ENCODE peak calls at places on chromosomes 16 and 17, in five cellular contexts. One of them, this sample, is unnamed.

GRCh38 chr16:84308120-84308519 is 13.4 kb downstream of the WFDC1 start:
- DNase-seq in psoas muscle: peak; percentile 25
- DNase-seq in left lung: no peak
- DNase-seq in Karpas-422: peak; percentile 83
- DNase-seq in effector memory CD4-positive, alpha-beta T cell: no peak
- DNase-seq in this sample: no peak

GRCh38 chr17:40538019-40538935 is 27.0 kb downstream of the CCR7 start:
- DNase-seq in effector memory CD4-positive, alpha-beta T cell: no peak
- DNase-seq in psoas muscle: peak; percentile 69
- DNase-seq in left lung: peak; percentile 70
- DNase-seq in Karpas-422: no peak
- DNase-seq in this sample: peak; percentile 40

GRCh38 chr16:13453325-13453724 is 466.6 kb upstream of the ERCC4 start:
- DNase-seq in psoas muscle: no peak
- DNase-seq in effector memory CD4-positive, alpha-beta T cell: no peak
- DNase-seq in left lung: no peak
- DNase-seq in Karpas-422: no peak
- DNase-seq in this sample: no peak

GRCh38 chr16:1870365-1871082 is 1.4 kb downstream of the MEIOB start:
- DNase-seq in effector memory CD4-positive, alpha-beta T cell: no peak
- DNase-seq in Karpas-422: no peak
- DNase-seq in left lung: no peak
- DNase-seq in psoas muscle: no peak
- DNase-seq in this sample: no peak

GRCh38 chr16:12539185-12539929 is 264.3 kb downstream of the CPPED1 start:
- DNase-seq in effector memory CD4-positive, alpha-beta T cell: no peak
- DNase-seq in psoas muscle: no peak
- DNase-seq in Karpas-422: no peak
- DNase-seq in left lung: no peak
- DNase-seq in this sample: no peak

GRCh38 chr17:29162909-29163341 is 17.3 kb downstream of the MYO18A start:
- DNase-seq in left lung: no peak
- DNase-seq in Karpas-422: no peak
- DNase-seq in psoas muscle: no peak
- DNase-seq in effector memory CD4-positive, alpha-beta T cell: no peak
- DNase-seq in this sample: peak; percentile 32

GRCh38 chr16:48164907-48165715 is 9.3 kb upstream of the ABCC12 start:
- DNase-seq in psoas muscle: peak; percentile 74
- DNase-seq in Karpas-422: peak; percentile 82
- DNase-seq in effector memory CD4-positive, alpha-beta T cell: peak; percentile 28
- DNase-seq in left lung: peak; percentile 83
- DNase-seq in this sample: peak; percentile 67

GRCh38 chr17:75850928-75851692 is 4.0 kb downstream of the WBP2 start:
- DNase-seq in left lung: no peak
- DNase-seq in effector memory CD4-positive, alpha-beta T cell: no peak
- DNase-seq in Karpas-422: no peak
- DNase-seq in psoas muscle: peak; percentile 67
- DNase-seq in this sample: no peak

GRCh38 chr16:72099377-72099818 is 5.8 kb downstream of the DHX38 start:
- DNase-seq in Karpas-422: peak; percentile 90
- DNase-seq in psoas muscle: no peak
- DNase-seq in effector memory CD4-positive, alpha-beta T cell: no peak
- DNase-seq in left lung: no peak
- DNase-seq in this sample: no peak

GRCh38 chr17:49616086-49616485 is 40.4 kb downstream of the NXPH3 start:
- DNase-seq in psoas muscle: no peak
- DNase-seq in left lung: no peak
- DNase-seq in effector memory CD4-positive, alpha-beta T cell: no peak
- DNase-seq in Karpas-422: no peak
- DNase-seq in this sample: no peak

GRCh38 chr17:49618112-49618611 is 42.5 kb downstream of the NXPH3 start:
- DNase-seq in Karpas-422: no peak
- DNase-seq in effector memory CD4-positive, alpha-beta T cell: no peak
- DNase-seq in psoas muscle: no peak
- DNase-seq in left lung: no peak
- DNase-seq in this sample: no peak

GRCh38 chr17:49616546-49617205 is 41.0 kb downstream of the NXPH3 start:
- DNase-seq in left lung: peak; percentile 57
- DNase-seq in psoas muscle: peak; percentile 79
- DNase-seq in Karpas-422: no peak
- DNase-seq in effector memory CD4-positive, alpha-beta T cell: no peak
- DNase-seq in this sample: peak; percentile 71

GRCh38 chr17:49610883-49611584 is 35.4 kb downstream of the NXPH3 start:
- DNase-seq in left lung: no peak
- DNase-seq in effector memory CD4-positive, alpha-beta T cell: no peak
- DNase-seq in psoas muscle: no peak
- DNase-seq in Karpas-422: no peak
- DNase-seq in this sample: peak; percentile 43

GRCh38 chr17:49612721-49613120 is 37.0 kb downstream of the NXPH3 start:
- DNase-seq in psoas muscle: no peak
- DNase-seq in Karpas-422: no peak
- DNase-seq in effector memory CD4-positive, alpha-beta T cell: no peak
- DNase-seq in left lung: no peak
- DNase-seq in this sample: no peak
- H3K36me3 ChIP-seq in psoas muscle: peaks cover 9% of the 10 kb centered on the region
- H3K36me3 ChIP-seq in Karpas-422: peaks cover 22% of the 10 kb centered on the region
- H3K36me3 ChIP-seq in effector memory CD4-positive, alpha-beta T cell: peaks cover 69% of the 10 kb centered on the region
- H3K36me3 ChIP-seq in left lung: no peaks in the 10 kb centered on the region
- H3K36me3 ChIP-seq in this sample: no peaks in the 10 kb centered on the region

DNA sequence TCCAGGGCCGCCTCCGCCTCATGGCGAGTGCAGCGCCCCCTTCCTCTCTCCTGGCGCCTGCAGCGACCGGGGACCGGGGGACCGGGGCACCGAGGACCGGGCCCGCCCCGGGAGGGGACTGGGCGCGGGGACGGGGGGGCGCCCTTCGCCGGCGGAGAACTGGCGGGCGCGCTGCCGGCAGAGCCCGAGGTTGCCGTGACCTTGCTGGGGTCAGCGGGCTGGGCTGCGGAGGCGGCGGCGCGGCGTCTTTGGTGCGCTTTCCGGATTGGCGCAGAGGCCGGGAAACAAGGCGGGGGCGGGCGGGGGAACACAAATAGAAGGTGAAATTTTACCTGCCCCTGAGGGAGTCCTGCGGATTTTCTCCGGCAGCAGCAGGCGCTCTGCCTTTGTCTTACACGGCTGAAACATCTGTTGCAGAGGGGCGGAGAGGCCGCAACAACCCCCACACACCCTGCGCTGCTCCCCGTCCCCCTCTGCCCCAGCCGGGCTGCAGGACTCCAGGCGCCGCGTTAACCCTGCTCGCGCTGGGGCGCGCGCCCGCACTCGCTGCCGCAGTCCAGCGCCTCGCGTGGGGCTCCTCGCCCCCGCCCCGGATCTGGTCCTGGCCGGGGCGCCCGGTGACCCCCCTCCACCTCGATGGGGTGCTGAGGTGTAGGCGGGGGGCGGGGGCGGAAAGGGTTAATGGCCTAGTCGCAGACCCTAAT is 53.5 kb downstream of the SREBF1 start:
- DNase-seq in Karpas-422: peak; percentile 98
- DNase-seq in effector memory CD4-positive, alpha-beta T cell: peak; percentile 50
- DNase-seq in psoas muscle: peak; percentile 76
- DNase-seq in left lung: peak; percentile 68
- DNase-seq in this sample: peak; percentile 73
- H3K36me3 ChIP-seq in Karpas-422: no peaks in the 10 kb centered on the region
- H3K36me3 ChIP-seq in effector memory CD4-positive, alpha-beta T cell: no peaks in the 10 kb centered on the region
- H3K36me3 ChIP-seq in psoas muscle: no peaks in the 10 kb centered on the region
- H3K36me3 ChIP-seq in left lung: no peaks in the 10 kb centered on the region
- H3K36me3 ChIP-seq in this sample: no peaks in the 10 kb centered on the region

GRCh38 chr17:31226950-31227349 is 70.1 kb downstream of the OMG start:
- DNase-seq in left lung: no peak
- DNase-seq in Karpas-422: no peak
- DNase-seq in psoas muscle: no peak
- DNase-seq in effector memory CD4-positive, alpha-beta T cell: no peak
- DNase-seq in this sample: no peak
- H3K36me3 ChIP-seq in left lung: no peaks in the 10 kb centered on the region
- H3K36me3 ChIP-seq in Karpas-422: peaks cover 63% of the 10 kb centered on the region
- H3K36me3 ChIP-seq in psoas muscle: no peaks in the 10 kb centered on the region
- H3K36me3 ChIP-seq in effector memory CD4-positive, alpha-beta T cell: no peaks in the 10 kb centered on the region
- H3K36me3 ChIP-seq in this sample: no peaks in the 10 kb centered on the region

DNA sequence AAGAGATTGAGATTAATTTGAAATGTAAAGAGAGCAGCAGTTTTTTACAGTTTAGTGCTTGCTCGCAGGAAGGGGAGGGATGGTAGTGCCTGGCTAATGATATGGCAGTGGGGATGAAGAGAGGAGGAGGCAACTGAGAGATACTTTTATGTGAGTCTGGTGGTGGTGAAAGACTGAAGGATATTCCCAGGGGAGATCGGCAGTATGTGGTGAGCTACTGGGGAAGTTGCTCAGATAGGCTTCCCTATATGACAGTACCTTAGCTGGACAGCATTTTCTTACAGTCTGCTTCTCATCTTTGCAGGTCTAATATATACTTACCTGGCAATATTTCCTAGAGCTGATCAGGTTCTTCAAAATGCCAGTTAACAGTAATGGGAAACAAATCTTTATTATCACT is 8.6 kb downstream of the CEP95 start:
- DNase-seq in psoas muscle: no peak
- DNase-seq in Karpas-422: peak; percentile 49
- DNase-seq in effector memory CD4-positive, alpha-beta T cell: no peak
- DNase-seq in left lung: no peak
- DNase-seq in this sample: no peak
- H3K36me3 ChIP-seq in psoas muscle: peaks cover 10% of the 10 kb centered on the region
- H3K36me3 ChIP-seq in Karpas-422: peaks cover 69% of the 10 kb centered on the region
- H3K36me3 ChIP-seq in effector memory CD4-positive, alpha-beta T cell: peaks cover 71% of the 10 kb centered on the region
- H3K36me3 ChIP-seq in left lung: no peaks in the 10 kb centered on the region
- H3K36me3 ChIP-seq in this sample: no peaks in the 10 kb centered on the region

GRCh38 chr17:82403662-82404660 is 14.2 kb upstream of the HEXD start:
- DNase-seq in psoas muscle: no peak
- DNase-seq in effector memory CD4-positive, alpha-beta T cell: no peak
- DNase-seq in Karpas-422: no peak
- DNase-seq in left lung: no peak
- DNase-seq in this sample: no peak
- H3K36me3 ChIP-seq in psoas muscle: no peaks in the 10 kb centered on the region
- H3K36me3 ChIP-seq in effector memory CD4-positive, alpha-beta T cell: no peaks in the 10 kb centered on the region
- H3K36me3 ChIP-seq in Karpas-422: no peaks in the 10 kb centered on the region
- H3K36me3 ChIP-seq in left lung: no peaks in the 10 kb centered on the region
- H3K36me3 ChIP-seq in this sample: no peaks in the 10 kb centered on the region

GRCh38 chr17:35655303-35655702 is 68.2 kb downstream of the AP2B1 start:
- DNase-seq in psoas muscle: no peak
- DNase-seq in Karpas-422: no peak
- DNase-seq in effector memory CD4-positive, alpha-beta T cell: no peak
- DNase-seq in left lung: no peak
- DNase-seq in this sample: no peak
- H3K36me3 ChIP-seq in psoas muscle: peaks cover 6% of the 10 kb centered on the region
- H3K36me3 ChIP-seq in Karpas-422: peaks cover 16% of the 10 kb centered on the region
- H3K36me3 ChIP-seq in effector memory CD4-positive, alpha-beta T cell: peaks cover 44% of the 10 kb centered on the region
- H3K36me3 ChIP-seq in left lung: no peaks in the 10 kb centered on the region
- H3K36me3 ChIP-seq in this sample: no peaks in the 10 kb centered on the region

This sample was measured in uterus.